ENCODE peak calls at places on chromosomes 1 and 21, in four cellular contexts. H is AG10803, X is lower leg skin, P is foreskin fibroblast. M is an unnamed sample.

GRCh38 chr1:230103341-230104173 is 36.5 kb downstream of the GALNT2 start:
- DNase-seq in H (peak; percentile 43), X (no peak), P (no peak), M (no peak)

GRCh38 chr1:229355661-229356060 is 12.8 kb upstream of the CCSAP start:
- DNase-seq in X (no peak), H (no peak), P (no peak), M (no peak)

GRCh38 chr1:224358288-224358687 is 1.6 kb downstream of the CNIH4 start:
- DNase-seq in X (no peak), P (no peak), H (no peak), M (no peak)

GRCh38 chr1:151909167-151910149 is at the start of gene THEM4:
- DNase-seq in H (peak; percentile 97), X (peak; percentile 99), P (peak; percentile 96), M (peak; percentile 99)

GRCh38 chr1:36797761-36798160 is 236.6 kb downstream of the GRIK3 start:
- DNase-seq in X (no peak), H (no peak), P (no peak), M (no peak)

GRCh38 chr1:53617382-53618217 is 121.4 kb downstream of the GLIS1 start:
- DNase-seq in P (peak; percentile 39), H (peak; percentile 43), X (peak; percentile 72), M (peak; percentile 28)

GRCh38 chr1:3409737-3410434 is 44.6 kb upstream of the ARHGEF16 start:
- DNase-seq in P (peak; percentile 50), H (peak; percentile 64), X (no peak), M (no peak)

GRCh38 chr1:209387271-209387968 is 196.1 kb upstream of the CAMK1G start:
- DNase-seq in H (no peak), P (no peak), X (no peak), M (no peak)

GRCh38 chr1:16151200-16151708 is 4.6 kb downstream of the EPHA2 start:
- DNase-seq in P (no peak), H (peak; percentile 51), X (peak; percentile 85), M (no peak)

GRCh38 chr1:94554611-94555010 is 13.1 kb upstream of the F3 start:
- DNase-seq in P (no peak), X (no peak), H (no peak), M (no peak)

GRCh38 chr1:202998836-202999750 is 8.1 kb upstream of the TMEM183A start:
- DNase-seq in H (peak; percentile 45), P (peak; percentile 31), X (no peak), M (no peak)

GRCh38 chr21:27362249-27362648 is 395.4 kb upstream of the ADAMTS5 start:
- DNase-seq in X (no peak), H (no peak), P (no peak), M (no peak)

GRCh38 chr1:189706594-189706993 is 771.1 kb downstream of the BRINP3 start:
- DNase-seq in X (no peak), P (no peak), H (no peak), M (no peak)

GRCh38 chr21:44999972-45000636 is 60.3 kb downstream of the SLX9 start:
- DNase-seq in P (no peak), H (no peak), X (peak; percentile 86), M (peak; percentile 16)

GRCh38 chr1:87215592-87215991 is 113.1 kb upstream of the LMO4 start:
- DNase-seq in H (no peak), X (no peak), P (no peak), M (no peak)

GRCh38 chr1:109299087-109299983 is 7.5 kb downstream of the MYBPHL start:
- DNase-seq in X (no peak), P (peak; percentile 75), H (peak; percentile 91), M (no peak)

GRCh38 chr1:231278100-231278790 is 37.2 kb downstream of the GNPAT start:
- DNase-seq in P (no peak), X (no peak), H (no peak), M (no peak)

GRCh38 chr1:46278807-46279206 is 24.6 kb downstream of the LRRC41 start:
- DNase-seq in P (no peak), H (peak; percentile 18), X (no peak), M (no peak)

GRCh38 chr1:27958513-27958912 is 1.3 kb upstream of the XKR8 start:
- DNase-seq in H (no peak), P (no peak), X (no peak), M (peak; percentile 38)

GRCh38 chr1:181936768-181937581 is 124.5 kb downstream of the ZNF648 start:
- DNase-seq in P (no peak), H (no peak), X (no peak), M (peak; percentile 27)

GRCh38 chr1:91278754-91279153 is 125.9 kb downstream of the HFM1 start:
- DNase-seq in P (no peak), X (no peak), H (peak; percentile 22), M (no peak)

GRCh38 chr1:26556041-26556440 is 26.5 kb downstream of the RPS6KA1 start:
- DNase-seq in X (no peak), P (no peak), H (no peak), M (no peak)

GRCh38 chr21:42314616-42315295 is 453 bp downstream of the TFF3 start:
- DNase-seq in X (peak; percentile 46), P (no peak), H (no peak), M (no peak)

GRCh38 chr1:76006234-76006633 is 68.3 kb upstream of the ST6GALNAC3 start:
- DNase-seq in P (peak; percentile 34), X (no peak), H (peak; percentile 60), M (no peak)

GRCh38 chr21:25466470-25466869 is 140.8 kb downstream of the MRPL39 start:
- DNase-seq in X (no peak), P (no peak), H (no peak), M (no peak)

GRCh38 chr21:36780861-36781260 is 81.9 kb downstream of the SIM2 start:
- DNase-seq in X (no peak), P (no peak), H (no peak), M (no peak)

GRCh38 chr1:106536741-106537140 is 519.7 kb upstream of the PRMT6 start:
- DNase-seq in X (no peak), H (peak; percentile 59), P (peak; percentile 32), M (no peak)

GRCh38 chr21:45441431-45442255 is 36.7 kb downstream of the COL18A1 start:
- DNase-seq in X (no peak), P (no peak), H (no peak), M (no peak)

GRCh38 chr1:59601032-59601431 is 213.7 kb upstream of the HOOK1 start:
- DNase-seq in H (peak; percentile 62), P (no peak), X (peak; percentile 82), M (no peak)

GRCh38 chr1:4149281-4149680 is 249.2 kb upstream of the C1orf174 start:
- DNase-seq in H (no peak), P (no peak), X (no peak), M (peak; percentile 29)

GRCh38 chr21:34881894-34882371 is 167.2 kb downstream of the RUNX1 start:
- DNase-seq in P (peak; percentile 65), H (peak; percentile 81), X (no peak), M (no peak)

GRCh38 chr1:85898861-85899260 is 190.6 kb upstream of the ZNHIT6 start:
- DNase-seq in P (no peak), X (no peak), H (peak; percentile 4), M (no peak)

GRCh38 chr1:189681252-189681919 is 796.3 kb downstream of the BRINP3 start:
- DNase-seq in P (no peak), X (no peak), H (no peak), M (no peak)

GRCh38 chr1:8822383-8823294 is 5.2 kb upstream of the RERE start:
- DNase-seq in X (peak; percentile 79), P (peak; percentile 96), H (peak; percentile 97), M (no peak)

GRCh38 chr21:42616366-42617340 is 36.8 kb upstream of the PDE9A start:
- DNase-seq in H (no peak), X (peak; percentile 84), P (no peak), M (no peak)

GRCh38 chr1:170790651-170791071 is 126.7 kb downstream of the PRRX1 start:
- DNase-seq in P (peak; percentile 67), H (peak; percentile 86), X (no peak), M (no peak)

GRCh38 chr21:39630827-39631226 is 18.1 kb downstream of the B3GALT5 start:
- DNase-seq in H (peak; percentile 61), X (no peak), P (no peak), M (no peak)

GRCh38 chr1:119347858-119348257 is 20.7 kb upstream of the HAO2 start:
- DNase-seq in X (peak; percentile 7), P (no peak), H (no peak), M (no peak)

GRCh38 chr1:168653567-168653966 is 75.4 kb downstream of the DPT start:
- DNase-seq in X (no peak), H (peak; percentile 43), P (no peak), M (no peak)

GRCh38 chr1:18673976-18674375 is 43.3 kb downstream of the PAX7 start:
- DNase-seq in H (no peak), P (peak; percentile 4), X (no peak), M (no peak)
- TF ChIP-seq CTCF in H (no peak), P (no peak), X (no peak), M (no peak)

GRCh38 chr1:240207073-240207709 is 115.5 kb downstream of the FMN2 start:
- DNase-seq in P (no peak), H (no peak), X (no peak), M (no peak)
- TF ChIP-seq CTCF in P (no peak), H (no peak), X (no peak), M (no peak)

DNA sequence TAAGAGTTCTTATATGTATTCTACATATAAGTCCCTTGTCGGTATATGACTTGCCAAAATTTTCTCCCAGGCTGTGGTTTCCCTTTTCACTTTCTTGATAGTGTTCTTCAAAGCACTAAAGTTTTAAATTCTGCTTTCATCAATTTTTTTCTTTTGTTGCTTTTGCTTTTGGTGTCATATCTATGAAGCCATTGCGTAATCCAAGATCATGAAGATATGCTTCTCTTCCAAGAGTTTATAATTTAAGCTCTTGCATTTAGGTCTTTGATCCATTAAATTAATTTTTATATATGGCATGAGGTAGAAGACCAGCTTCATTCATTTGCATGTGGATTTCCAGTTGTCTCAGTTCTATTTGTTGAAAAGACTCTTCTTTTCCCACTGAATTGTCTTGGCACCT is 22.2 kb downstream of the DESI2 start:
- DNase-seq in P (no peak), X (no peak), H (no peak), M (no peak)
- TF ChIP-seq CTCF in P (no peak), X (no peak), H (no peak), M (no peak)

GRCh38 chr1:204961765-204962419 is 81.1 kb upstream of the CNTN2 start:
- DNase-seq in P (no peak), X (no peak), H (no peak), M (no peak)
- TF ChIP-seq CTCF in P (no peak), X (no peak), H (no peak), M (no peak)

M was measured in right lobe of liver.